ENCODE peak calls at places on chromosomes 16 and 17, in four cellular contexts. A is HCT116; B is activated CD4-positive, alpha-beta T cell treated with anti-CD3 and anti-CD28 coated beads for 1 hour; M is NB4. R is an unnamed sample.
A peak's percentile ranks its signal among the peaks of the same experiment; 100 is the strongest.

GRCh38 chr17:78107457-78107856 is 21.1 kb downstream of the TMC6 start:
- DNase-seq in B (no peak), A (no peak), M (no peak), R (no peak)

GRCh38 chr16:54931041-54931756 is 534 bp downstream of the IRX5 start:
- DNase-seq in B (no peak), A (no peak), M (peak; percentile 73), R (peak; percentile 21)

GRCh38 chr17:61247438-61247837 is 152.2 kb upstream of the TBX2 start:
- DNase-seq in M (peak; percentile 28), A (no peak), B (no peak), R (no peak)

GRCh38 chr17:41394254-41395016 is 3.0 kb downstream of the KRT31 start:
- DNase-seq in A (no peak), M (no peak), B (no peak), R (no peak)

GRCh38 chr17:29215717-29216116 is 30.9 kb upstream of the CRYBA1 start:
- DNase-seq in M (peak; percentile 58), B (no peak), A (no peak), R (no peak)

GRCh38 chr16:58299757-58300349 is 5.0 kb upstream of the PRSS54 start:
- DNase-seq in A (peak; percentile 13), B (no peak), M (peak; percentile 64), R (peak; percentile 45)

GRCh38 chr16:58491-59439 is 5.1 kb downstream of the SNRNP25 start:
- DNase-seq in B (no peak), M (no peak), A (no peak), R (no peak)

GRCh38 chr17:59565959-59566324 is 532 bp downstream of the DHX40 start:
- DNase-seq in M (peak; percentile 76), A (peak; percentile 81), B (peak; percentile 28), R (peak; percentile 89)

GRCh38 chr16:65624696-65625095 is 502.8 kb upstream of the CDH11 start:
- DNase-seq in M (no peak), A (no peak), B (no peak), R (no peak)

GRCh38 chr17:67601897-67602296 is 115.8 kb upstream of the NOL11 start:
- DNase-seq in B (no peak), A (no peak), M (no peak), R (no peak)

GRCh38 chr16:1972490-1972877 is 631 bp downstream of the TBL3 start:
- DNase-seq in M (peak; percentile 45), A (no peak), B (no peak), R (no peak)

GRCh38 chr16:21150375-21151001 is at the start of gene DNAH3:
- DNase-seq in A (no peak), B (no peak), M (no peak), R (peak; percentile 23)

GRCh38 chr16:17270111-17270510 is 200.6 kb downstream of the XYLT1 start:
- DNase-seq in B (no peak), M (no peak), A (no peak), R (no peak)

GRCh38 chr17:6187836-6188235 is 117.7 kb downstream of the WSCD1 start:
- DNase-seq in B (no peak), M (no peak), A (no peak), R (no peak)

GRCh38 chr17:45225964-45226530 is 4.4 kb downstream of the FMNL1 start:
- DNase-seq in M (peak; percentile 99), B (peak; percentile 88), A (no peak), R (peak; percentile 98)

GRCh38 chr16:75789237-75789636 is 62.9 kb upstream of the CPHXL start:
- DNase-seq in A (peak; percentile 46), B (no peak), M (peak; percentile 64), R (peak; percentile 52)

GRCh38 chr17:17130077-17130844 is 75.9 kb downstream of the PLD6 start:
- DNase-seq in B (no peak), A (no peak), M (no peak), R (no peak)

GRCh38 chr17:80133626-80133970 is 13.3 kb downstream of the EIF4A3 start:
- DNase-seq in A (no peak), M (no peak), B (no peak), R (no peak)

GRCh38 chr17:31431795-31432658 is 40.6 kb downstream of the RAB11FIP4 start:
- DNase-seq in M (no peak), A (no peak), B (no peak), R (no peak)

GRCh38 chr17:19464033-19465026 is 53.3 kb downstream of the RNF112 start:
- DNase-seq in B (no peak), M (no peak), A (no peak), R (no peak)

GRCh38 chr17:31462261-31462660 is 70.8 kb downstream of the RAB11FIP4 start:
- DNase-seq in A (no peak), B (no peak), M (no peak), R (no peak)

GRCh38 chr16:66869424-66869823 is 10.9 kb upstream of the PDP2 start:
- DNase-seq in B (no peak), M (no peak), A (no peak), R (no peak)

GRCh38 chr17:7634384-7634783 is 4.4 kb downstream of the SHBG start:
- DNase-seq in B (no peak), M (peak; percentile 42), A (no peak), R (peak; percentile 1)

GRCh38 chr17:42596386-42596785 is 12.8 kb downstream of the RETREG3 start:
- DNase-seq in M (no peak), B (no peak), A (no peak), R (no peak)

GRCh38 chr17:82962163-82962720 is 117.2 kb upstream of the METRNL start:
- DNase-seq in M (no peak), A (no peak), B (no peak), R (no peak)

GRCh38 chr17:35002876-35003551 is 22.7 kb downstream of the LIG3 start:
- DNase-seq in A (no peak), B (no peak), M (no peak), R (no peak)

GRCh38 chr17:66548659-66549311 is 246.4 kb downstream of the PRKCA start:
- DNase-seq in A (no peak), B (no peak), M (no peak), R (no peak)

GRCh38 chr16:3730161-3731125 is 13.1 kb upstream of the TRAP1 start:
- DNase-seq in B (no peak), A (no peak), M (no peak), R (no peak)

R was measured in Kasumi-1.